ENCODE peak calls at places on chromosomes 3 and 15, in four cellular contexts. Z is HL-60, X is K562, N is GM12878. B is an unnamed sample.

GRCh38 chr15:91142097-91142744 is 42.2 kb downstream of the SV2B start:
- DNase-seq in Z (no peak), X (no peak), N (no peak), B (peak)

GRCh38 chr3:55474213-55474632 is 12.9 kb downstream of the WNT5A start:
- DNase-seq in Z (no peak), X (no peak), N (no peak), B (no peak)

GRCh38 chr3:138378331-138378730 is 30.0 kb downstream of the MRAS start:
- DNase-seq in Z (no peak), X (no peak), N (no peak), B (no peak)

GRCh38 chr15:43488790-43489585 is 4.0 kb downstream of the TP53BP1 start:
- DNase-seq in Z (no peak), X (no peak), N (no peak), B (no peak)

GRCh38 chr15:69677403-69677802 is 224.8 kb downstream of the RPLP1 start:
- DNase-seq in Z (no peak), X (no peak), N (peak), B (no peak)

GRCh38 chr3:40828741-40829415 is 304.1 kb downstream of the ZNF621 start:
- DNase-seq in Z (no peak), X (no peak), N (no peak), B (no peak)

GRCh38 chr15:63991706-63992105 is 54.6 kb downstream of the DAPK2 start:
- DNase-seq in Z (no peak), X (no peak), N (no peak), B (no peak)

GRCh38 chr3:4976109-4976508 is 3.1 kb upstream of the BHLHE40 start:
- DNase-seq in Z (peak), X (peak), N (no peak), B (no peak)

GRCh38 chr3:5456199-5456598 is 268.7 kb downstream of the EDEM1 start:
- DNase-seq in Z (no peak), X (no peak), N (no peak), B (no peak)

GRCh38 chr3:126025862-126026261 is 56.9 kb downstream of the ROPN1B start:
- DNase-seq in Z (no peak), X (no peak), N (no peak), B (no peak)

GRCh38 chr3:100400424-100400781 is 486 bp downstream of the TOMM70 start:
- DNase-seq in Z (no peak), X (no peak), N (no peak), B (no peak)

GRCh38 chr3:140902791-140903190 is 38.8 kb upstream of the SLC25A36 start:
- DNase-seq in Z (no peak), X (no peak), N (no peak), B (no peak)

GRCh38 chr15:39585394-39585841 is 4.5 kb downstream of the THBS1 start:
- DNase-seq in Z (no peak), X (no peak), N (no peak), B (no peak)

GRCh38 chr3:158802399-158803023 is 657 bp downstream of the MFSD1 start:
- DNase-seq in Z (no peak), X (no peak), N (no peak), B (peak)

GRCh38 chr3:113626513-113627371 is 69.7 kb downstream of the USF3 start:
- DNase-seq in Z (peak), X (peak), N (no peak), B (peak)

GRCh38 chr3:189699873-189700272 is 68.7 kb downstream of the TP63 start:
- DNase-seq in Z (no peak), X (no peak), N (no peak), B (no peak)

GRCh38 chr15:92751528-92751927 is 96.0 kb upstream of the FAM174B start:
- DNase-seq in Z (no peak), X (no peak), N (no peak), B (no peak)

GRCh38 chr3:180018588-180018987 is 18.1 kb downstream of the PEX5L start:
- DNase-seq in Z (no peak), X (no peak), N (no peak), B (no peak)

GRCh38 chr15:25719101-25719985 is 143.8 kb downstream of the ATP10A start:
- DNase-seq in Z (no peak), X (no peak), N (no peak), B (no peak)

GRCh38 chr3:180802837-180803236 is 109.6 kb upstream of the FXR1 start:
- DNase-seq in Z (no peak), X (no peak), N (no peak), B (no peak)

GRCh38 chr15:39140060-39140604 is 440.7 kb upstream of the THBS1 start:
- DNase-seq in Z (no peak), X (peak), N (no peak), B (no peak)

GRCh38 chr3:60149501-60149900 is 1099.7 kb upstream of the CFAP20DC start:
- DNase-seq in Z (no peak), X (no peak), N (no peak), B (no peak)
- TF ChIP-seq SPI1 in Z (no peak), X (no peak), N (no peak), B (no peak)

GRCh38 chr3:45477838-45478237 is 89.5 kb downstream of the LARS2 start:
- DNase-seq in Z (no peak), X (no peak), N (no peak), B (no peak)
- TF ChIP-seq SPI1 in Z (no peak), X (no peak), N (no peak), B (no peak)

GRCh38 chr3:186083746-186084145 is 25.1 kb downstream of the ETV5 start:
- DNase-seq in Z (no peak), X (no peak), N (no peak), B (no peak)
- TF ChIP-seq SPI1 in Z (no peak), X (no peak), N (no peak), B (no peak)

GRCh38 chr3:161673845-161674244 is 177.2 kb downstream of the OTOL1 start:
- DNase-seq in Z (no peak), X (no peak), N (no peak), B (no peak)

GRCh38 chr3:161671141-161671540 is 174.5 kb downstream of the OTOL1 start:
- DNase-seq in Z (no peak), X (no peak), N (no peak), B (no peak)

GRCh38 chr3:161672478-161672877 is 175.9 kb downstream of the OTOL1 start:
- DNase-seq in Z (no peak), X (no peak), N (no peak), B (no peak)

GRCh38 chr3:161674402-161674801 is 177.8 kb downstream of the OTOL1 start:
- DNase-seq in Z (no peak), X (no peak), N (no peak), B (no peak)
- TF ChIP-seq SPI1 in Z (no peak), X (no peak), N (no peak), B (no peak)

DNA sequence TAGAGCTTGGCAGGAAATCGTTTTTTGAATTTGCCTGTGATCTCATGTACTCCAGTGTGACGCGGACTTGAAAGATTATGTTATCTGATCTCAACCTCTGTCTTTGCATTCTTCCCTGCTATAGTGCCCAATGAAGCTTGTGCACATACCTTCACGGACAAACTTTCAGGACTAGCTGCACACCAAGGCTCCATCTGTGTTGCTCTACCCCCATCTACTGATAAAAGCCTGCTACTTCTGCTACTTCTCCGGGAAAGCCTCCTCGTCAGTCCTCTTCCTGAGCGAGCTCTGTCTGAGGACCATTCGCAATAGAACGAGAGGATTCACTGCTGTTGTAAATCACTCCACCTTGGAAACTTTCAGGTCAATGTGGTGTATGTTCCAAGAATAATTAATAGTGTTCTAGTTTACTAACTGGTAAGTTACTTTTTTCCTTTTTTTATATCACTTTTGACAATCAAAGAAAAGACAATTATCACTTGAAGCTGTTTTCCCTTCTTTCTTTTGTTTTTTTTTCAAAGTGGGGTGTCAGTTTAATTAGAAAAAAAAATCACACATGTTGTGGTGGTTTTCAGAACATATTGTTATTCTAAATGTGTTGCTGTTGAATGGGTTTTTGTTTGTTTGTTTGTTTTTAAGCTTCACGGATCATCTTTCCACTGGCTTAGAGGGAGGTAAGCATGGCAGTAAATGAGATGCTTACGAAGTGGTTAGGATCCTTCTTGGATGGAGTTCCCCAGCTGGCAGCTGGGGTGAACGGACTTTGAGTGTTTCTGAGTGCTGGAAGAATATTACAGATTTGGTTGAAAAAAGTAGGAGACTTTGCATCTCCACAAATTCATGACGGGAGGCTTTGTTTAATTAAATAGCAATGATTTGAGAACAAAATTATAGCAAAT is 217.7 kb downstream of the ARRDC4 start:
- DNase-seq in Z (peak), X (peak), N (no peak), B (peak)
- TF ChIP-seq SPI1 in Z (no peak), X (no peak), N (no peak), B (no peak)

DNA sequence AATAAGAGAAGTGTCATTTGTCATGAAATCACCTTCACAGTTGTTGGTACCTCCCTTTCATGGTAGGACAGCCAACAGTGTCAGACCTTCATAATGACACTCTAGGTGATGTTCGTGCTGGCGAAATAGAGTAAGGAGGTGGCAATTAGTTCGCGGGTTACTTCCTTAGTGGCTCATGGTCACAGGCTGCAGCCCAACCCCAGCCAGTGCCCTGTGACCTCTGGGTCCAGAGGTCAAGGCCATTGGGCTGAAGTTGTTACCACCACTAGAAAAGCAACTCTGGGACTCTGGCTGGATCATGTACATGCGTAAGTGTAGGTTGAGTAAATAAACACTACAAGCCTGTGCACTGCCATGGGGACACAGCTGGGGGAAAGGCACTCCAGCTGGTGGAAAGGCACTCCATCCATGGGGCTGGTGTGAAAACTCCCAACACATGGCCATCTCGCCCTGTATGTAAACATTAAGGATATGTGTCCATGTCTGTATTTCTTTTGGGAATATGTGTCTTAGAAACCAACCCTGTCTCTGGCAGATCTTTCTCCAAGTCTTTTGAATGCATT is 106.8 kb downstream of the RYK start:
- DNase-seq in Z (no peak), X (no peak), N (no peak), B (no peak)
- TF ChIP-seq SPI1 in Z (no peak), X (no peak), N (no peak), B (no peak)

GRCh38 chr15:59873873-59874272 is 130.2 kb upstream of the FOXB1 start:
- DNase-seq in Z (no peak), X (no peak), N (no peak), B (no peak)

GRCh38 chr15:59879506-59879905 is 124.6 kb upstream of the FOXB1 start:
- DNase-seq in Z (no peak), X (no peak), N (no peak), B (no peak)
- TF ChIP-seq SPI1 in Z (no peak), X (no peak), N (no peak), B (no peak)

DNA sequence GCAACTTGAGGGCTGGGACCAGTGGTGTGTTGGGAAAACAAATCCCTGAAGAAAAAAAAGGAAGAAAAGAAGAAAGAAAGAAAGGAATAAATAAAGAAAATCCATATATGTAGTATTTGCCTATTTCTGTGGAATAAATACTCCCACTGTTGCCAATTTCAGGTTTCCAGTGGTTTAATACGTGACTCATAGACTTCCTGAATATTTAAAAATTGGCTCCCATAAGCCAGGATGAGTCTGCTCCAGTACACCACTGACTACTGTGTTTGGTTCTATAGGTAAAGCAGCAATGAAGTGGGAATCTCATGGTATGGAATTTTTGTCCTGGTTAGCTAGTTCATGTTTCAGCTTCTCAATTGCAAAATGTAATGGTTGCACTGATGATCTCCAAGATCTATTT is 31.6 kb downstream of the PYDC2 start:
- DNase-seq in Z (no peak), X (no peak), N (no peak), B (no peak)
- TF ChIP-seq SPI1 in Z (no peak), X (no peak), N (no peak), B (no peak)

B was measured in GM12891.